ENCODE peak calls at places on chromosomes 5 and 9, in four cellular contexts. One of them, this sample, is unnamed.

GRCh38 chr9:82332774-82333152 is 344.2 kb downstream of the SPATA31D1 start:
- DNase-seq in HCT116: no peak
- DNase-seq in GM13976: no peak
- DNase-seq in CD8-positive, alpha-beta T cell: no peak
- DNase-seq in this sample: no peak

GRCh38 chr9:137286980-137287383 is 9.5 kb downstream of the TOR4A start:
- DNase-seq in HCT116: peak; percentile 72
- DNase-seq in GM13976: peak; percentile 72
- DNase-seq in CD8-positive, alpha-beta T cell: no peak
- DNase-seq in this sample: peak; percentile 82

GRCh38 chr5:91378683-91379601 is 4.2 kb downstream of the ARRDC3 start:
- DNase-seq in HCT116: no peak
- DNase-seq in GM13976: no peak
- DNase-seq in CD8-positive, alpha-beta T cell: no peak
- DNase-seq in this sample: no peak

GRCh38 chr9:131747352-131747751 is 7.5 kb upstream of the RAPGEF1 start:
- DNase-seq in HCT116: no peak
- DNase-seq in GM13976: no peak
- DNase-seq in CD8-positive, alpha-beta T cell: no peak
- DNase-seq in this sample: no peak

GRCh38 chr5:116303340-116303739 is 218.5 kb downstream of the COMMD10 start:
- DNase-seq in HCT116: no peak
- DNase-seq in GM13976: no peak
- DNase-seq in CD8-positive, alpha-beta T cell: no peak
- DNase-seq in this sample: no peak

GRCh38 chr9:106717686-106718085 is 145.3 kb upstream of the ZNF462 start:
- DNase-seq in HCT116: peak; percentile 8
- DNase-seq in GM13976: no peak
- DNase-seq in CD8-positive, alpha-beta T cell: no peak
- DNase-seq in this sample: no peak

GRCh38 chr5:181133610-181134231 is 2.8 kb upstream of the OR2V1 start:
- DNase-seq in HCT116: peak; percentile 29
- DNase-seq in GM13976: no peak
- DNase-seq in CD8-positive, alpha-beta T cell: no peak
- DNase-seq in this sample: no peak

GRCh38 chr9:77933976-77934375 is 97.6 kb downstream of the GNAQ start:
- DNase-seq in HCT116: no peak
- DNase-seq in GM13976: no peak
- DNase-seq in CD8-positive, alpha-beta T cell: no peak
- DNase-seq in this sample: no peak

GRCh38 chr9:127224178-127224882 is 40.2 kb upstream of the GARNL3 start:
- DNase-seq in HCT116: peak; percentile 85
- DNase-seq in GM13976: peak; percentile 96
- DNase-seq in CD8-positive, alpha-beta T cell: peak; percentile 77
- DNase-seq in this sample: peak; percentile 97
- TF ChIP-seq CTCF in HCT116: no peak
- TF ChIP-seq CTCF in GM13976: no peak
- TF ChIP-seq CTCF in CD8-positive, alpha-beta T cell: no peak
- TF ChIP-seq CTCF in this sample: no peak

DNA sequence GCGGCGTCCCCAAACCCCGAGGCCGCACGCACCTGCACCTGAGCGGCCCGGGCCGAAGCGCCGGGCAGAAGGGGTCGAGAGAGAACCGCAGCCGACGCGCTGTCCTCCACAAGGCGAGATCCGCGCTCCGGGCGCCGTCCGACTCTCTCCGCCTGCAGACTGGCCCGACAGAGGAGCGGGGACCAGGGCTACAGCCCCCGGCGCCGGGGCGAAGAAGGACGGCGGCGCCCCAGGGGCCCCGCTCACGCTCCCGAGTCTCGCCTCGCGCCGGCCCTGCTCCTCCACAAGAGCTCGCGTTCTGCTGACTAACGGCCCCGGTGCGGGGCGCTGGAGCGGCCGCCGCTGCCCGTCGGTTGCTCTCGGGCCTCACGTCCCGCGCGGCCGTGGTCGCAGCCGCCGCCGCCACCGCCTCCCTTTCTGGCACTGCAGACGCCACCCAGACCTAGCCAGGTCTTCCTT is 362 bp downstream of the ABHD17B start:
- DNase-seq in HCT116: no peak
- DNase-seq in GM13976: peak; percentile 45
- DNase-seq in CD8-positive, alpha-beta T cell: no peak
- DNase-seq in this sample: peak; percentile 49
- TF ChIP-seq CTCF in HCT116: no peak
- TF ChIP-seq CTCF in GM13976: no peak
- TF ChIP-seq CTCF in CD8-positive, alpha-beta T cell: no peak
- TF ChIP-seq CTCF in this sample: no peak

GRCh38 chr9:93061791-93062299 is 3.3 kb downstream of the SUSD3 start:
- DNase-seq in HCT116: no peak
- DNase-seq in GM13976: peak; percentile 77
- DNase-seq in CD8-positive, alpha-beta T cell: no peak
- DNase-seq in this sample: peak; percentile 78

GRCh38 chr9:93066978-93067603 is 8.6 kb downstream of the SUSD3 start:
- DNase-seq in HCT116: no peak
- DNase-seq in GM13976: no peak
- DNase-seq in CD8-positive, alpha-beta T cell: no peak
- DNase-seq in this sample: no peak

GRCh38 chr9:93065321-93065720 is 6.8 kb downstream of the SUSD3 start:
- DNase-seq in HCT116: no peak
- DNase-seq in GM13976: no peak
- DNase-seq in CD8-positive, alpha-beta T cell: no peak
- DNase-seq in this sample: no peak

GRCh38 chr9:93062364-93062763 is 3.9 kb downstream of the SUSD3 start:
- DNase-seq in HCT116: no peak
- DNase-seq in GM13976: no peak
- DNase-seq in CD8-positive, alpha-beta T cell: no peak
- DNase-seq in this sample: no peak

GRCh38 chr9:93064392-93065124 is 6.1 kb downstream of the SUSD3 start:
- DNase-seq in HCT116: no peak
- DNase-seq in GM13976: peak; percentile 93
- DNase-seq in CD8-positive, alpha-beta T cell: peak; percentile 78
- DNase-seq in this sample: peak; percentile 91
- TF ChIP-seq CTCF in HCT116: no peak
- TF ChIP-seq CTCF in GM13976: no peak
- TF ChIP-seq CTCF in CD8-positive, alpha-beta T cell: no peak
- TF ChIP-seq CTCF in this sample: no peak

DNA sequence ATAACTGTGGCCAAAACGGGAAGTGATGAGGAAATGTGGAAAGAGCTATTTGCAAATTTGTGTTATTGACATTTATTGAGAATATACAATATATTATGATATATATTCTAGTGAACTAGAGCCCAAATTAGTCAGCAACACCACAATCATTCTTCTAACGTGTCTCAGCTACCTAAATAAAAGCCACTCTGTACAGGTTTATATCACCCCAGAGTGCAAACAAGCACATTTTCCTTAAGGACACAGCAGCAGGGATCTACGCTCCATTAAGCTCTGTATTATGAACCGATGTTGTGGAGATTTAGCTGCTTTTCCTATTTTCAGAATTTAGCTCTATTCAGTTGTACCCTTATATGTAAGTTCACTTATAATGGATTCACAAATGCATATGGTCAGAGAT is 77.9 kb downstream of the CDH18 start:
- DNase-seq in HCT116: no peak
- DNase-seq in GM13976: no peak
- DNase-seq in CD8-positive, alpha-beta T cell: no peak
- DNase-seq in this sample: no peak
- TF ChIP-seq CTCF in HCT116: no peak
- TF ChIP-seq CTCF in GM13976: no peak
- TF ChIP-seq CTCF in CD8-positive, alpha-beta T cell: no peak
- TF ChIP-seq CTCF in this sample: no peak

DNA sequence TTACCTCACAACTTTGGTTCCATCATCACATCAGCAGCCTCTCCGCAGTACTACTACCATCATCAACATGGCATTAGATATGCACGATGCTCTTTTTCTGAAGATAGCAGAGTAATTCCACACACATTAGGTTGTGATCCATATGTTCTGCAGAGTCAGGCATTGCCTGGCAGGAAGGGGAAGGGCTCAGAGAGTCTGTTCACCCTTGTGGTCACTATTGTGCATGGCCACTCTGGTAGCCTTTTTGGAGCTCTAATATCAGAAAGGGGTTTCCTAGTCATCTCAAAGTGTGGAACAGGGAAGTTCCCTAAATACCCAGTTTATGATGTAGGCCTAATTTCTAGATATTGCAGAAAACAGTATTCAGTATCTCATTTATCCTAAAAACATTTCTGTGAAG is 373.6 kb downstream of the BNC2 start:
- DNase-seq in HCT116: no peak
- DNase-seq in GM13976: no peak
- DNase-seq in CD8-positive, alpha-beta T cell: no peak
- DNase-seq in this sample: no peak
- TF ChIP-seq CTCF in HCT116: no peak
- TF ChIP-seq CTCF in GM13976: no peak
- TF ChIP-seq CTCF in CD8-positive, alpha-beta T cell: no peak
- TF ChIP-seq CTCF in this sample: no peak

This sample was measured in GM20000.